ENCODE peak calls at places on chromosome 10, in eight cellular contexts. I, Y, S, E, F, V, G and P are unnamed samples.

GRCh38 chr10:96513686-96514551 is at the start of gene TLL2:
- DNase-seq in G (peak), E (peak), Y (peak), F (peak), S (peak), I (peak), V (peak), P (peak)

GRCh38 chr10:61503051-61503450 is 49.9 kb upstream of the TMEM26 start:
- DNase-seq in S (no peak), G (no peak), Y (no peak), E (no peak), F (no peak), I (peak), V (no peak), P (no peak)

GRCh38 chr10:101562231-101562630 is 25.8 kb downstream of the POLL start:
- DNase-seq in F (no peak), G (no peak), S (no peak), V (no peak), Y (no peak), E (peak), I (no peak), P (no peak)

GRCh38 chr10:28975891-28976471 is 298.7 kb downstream of the BAMBI start:
- DNase-seq in Y (no peak), F (no peak), I (no peak), S (no peak), E (no peak), V (no peak), G (no peak), P (no peak)

GRCh38 chr10:128462026-128462425 is 335.8 kb upstream of the MKI67 start:
- DNase-seq in E (no peak), V (no peak), I (no peak), Y (no peak), G (no peak), F (no peak), S (no peak), P (no peak)

GRCh38 chr10:99836711-99837110 is 54.3 kb downstream of the ABCC2 start:
- DNase-seq in S (no peak), I (no peak), F (no peak), Y (no peak), V (no peak), G (no peak), E (no peak), P (no peak)

GRCh38 chr10:43905502-43906236 is 257.0 kb upstream of the ZNF32 start:
- DNase-seq in E (no peak), Y (peak), I (no peak), G (no peak), S (peak), V (no peak), F (no peak), P (no peak)

GRCh38 chr10:49115015-49115795 is at the start of gene VSTM4:
- DNase-seq in S (peak), V (no peak), G (no peak), F (peak), E (no peak), I (no peak), Y (peak), P (no peak)

GRCh38 chr10:10438335-10439123 is 579.1 kb upstream of the CELF2 start:
- DNase-seq in E (no peak), V (no peak), Y (no peak), G (no peak), F (no peak), S (no peak), I (no peak), P (no peak)

GRCh38 chr10:17850526-17850925 is 41.4 kb downstream of the MRC1 start:
- DNase-seq in Y (no peak), S (no peak), E (no peak), V (no peak), G (no peak), I (no peak), F (no peak), P (no peak)

GRCh38 chr10:20100157-20100556 is 283.9 kb downstream of the PLXDC2 start:
- DNase-seq in Y (no peak), G (no peak), I (no peak), S (no peak), E (no peak), F (no peak), V (no peak), P (no peak)

GRCh38 chr10:89837173-89838001 is 136.0 kb downstream of the KIF20B start:
- DNase-seq in G (peak), F (no peak), E (no peak), S (peak), V (peak), Y (peak), I (no peak), P (no peak)

GRCh38 chr10:124255556-124255955 is 162.2 kb upstream of the CHST15 start:
- DNase-seq in Y (no peak), F (no peak), S (no peak), G (no peak), I (no peak), V (no peak), E (no peak), P (no peak)

GRCh38 chr10:56360583-56360966 is 484 bp downstream of the ZWINT start:
- DNase-seq in Y (no peak), V (no peak), E (no peak), F (no peak), I (no peak), S (no peak), G (no peak), P (no peak)

GRCh38 chr10:65571011-65571570 is 1354.7 kb upstream of the LRRTM3 start:
- DNase-seq in V (peak), F (no peak), S (no peak), E (no peak), I (peak), G (no peak), Y (no peak), P (no peak)

GRCh38 chr10:77392236-77392721 is 245.3 kb downstream of the KCNMA1 start:
- DNase-seq in Y (no peak), V (no peak), E (no peak), G (no peak), F (peak), S (no peak), I (peak), P (no peak)

GRCh38 chr10:75623310-75623940 is 192.0 kb downstream of the LRMDA start:
- DNase-seq in E (no peak), F (no peak), Y (no peak), I (no peak), S (no peak), G (no peak), V (no peak), P (no peak)

GRCh38 chr10:95756061-95756751 is at the start of gene ENTPD1:
- DNase-seq in F (no peak), S (no peak), V (peak), E (no peak), I (no peak), Y (no peak), G (no peak), P (no peak)

GRCh38 chr10:91007656-91008055 is 86.8 kb upstream of the ANKRD1 start:
- DNase-seq in E (no peak), I (no peak), V (no peak), Y (no peak), S (no peak), G (no peak), F (no peak), P (no peak)

GRCh38 chr10:128850647-128851046 is 616.4 kb upstream of the MGMT start:
- DNase-seq in V (no peak), I (no peak), F (no peak), Y (no peak), S (no peak), G (no peak), E (no peak), P (no peak)

GRCh38 chr10:77355844-77356243 is 281.8 kb downstream of the KCNMA1 start:
- DNase-seq in I (peak), E (no peak), Y (no peak), V (no peak), S (no peak), G (no peak), F (no peak), P (no peak)

GRCh38 chr10:24360286-24361127 is 151.6 kb downstream of the KIAA1217 start:
- DNase-seq in I (peak), E (no peak), S (peak), G (no peak), F (peak), V (peak), Y (peak), P (peak)

GRCh38 chr10:25288181-25288580 is 113.4 kb downstream of the GPR158 start:
- DNase-seq in V (no peak), E (no peak), Y (no peak), I (no peak), S (no peak), F (no peak), G (no peak), P (no peak)

GRCh38 chr10:110192552-110192951 is 14.9 kb upstream of the MXI1 start:
- DNase-seq in V (no peak), S (no peak), Y (no peak), F (no peak), E (no peak), I (no peak), G (no peak), P (no peak)

GRCh38 chr10:43208147-43209063 is 58.5 kb downstream of the RASGEF1A start:
- DNase-seq in F (peak), E (peak), Y (peak), V (no peak), I (no peak), S (peak), G (no peak), P (peak)

GRCh38 chr10:103053659-103054581 is 135.8 kb downstream of the CNNM2 start:
- DNase-seq in E (no peak), I (peak), G (peak), S (peak), V (peak), Y (peak), F (peak), P (no peak)

GRCh38 chr10:52571018-52571417 is 201.6 kb downstream of the MBL2 start:
- DNase-seq in E (no peak), F (no peak), I (no peak), G (no peak), Y (no peak), V (no peak), S (no peak), P (no peak)

GRCh38 chr10:63237396-63237795 is 104.3 kb downstream of the NRBF2 start:
- DNase-seq in S (no peak), Y (no peak), E (no peak), V (peak), F (no peak), I (no peak), G (no peak), P (no peak)

GRCh38 chr10:5545778-5546710 is 21.3 kb downstream of the CALML3 start:
- DNase-seq in V (peak), I (no peak), F (peak), G (no peak), Y (peak), E (no peak), S (peak), P (no peak)

GRCh38 chr10:43573250-43574034 is 974 bp downstream of the ZNF239 start:
- DNase-seq in E (no peak), V (no peak), G (no peak), S (no peak), I (no peak), F (no peak), Y (no peak), P (no peak)

GRCh38 chr10:122018951-122019413 is 30.0 kb downstream of the TACC2 start:
- DNase-seq in V (peak), E (no peak), I (peak), F (no peak), S (no peak), Y (no peak), G (no peak), P (no peak)

GRCh38 chr10:35219292-35219691 is 92.6 kb downstream of the CREM start:
- DNase-seq in E (no peak), V (no peak), Y (no peak), S (no peak), F (no peak), G (no peak), I (no peak), P (no peak)

GRCh38 chr10:53898532-53898931 is 902.5 kb downstream of the PCDH15 start:
- DNase-seq in F (no peak), G (no peak), S (no peak), Y (no peak), V (no peak), I (no peak), E (no peak), P (no peak)
- H3K27ac ChIP-seq in F (no peak), G (no peak), S (no peak), Y (no peak), V (no peak), I (no peak), E (no peak), P (no peak)

GRCh38 chr10:132453470-132453861 is 56.5 kb downstream of the PWWP2B start:
- DNase-seq in I (no peak), F (no peak), S (no peak), V (no peak), Y (peak), G (no peak), E (no peak), P (no peak)
- H3K27ac ChIP-seq in I (peak), F (no peak), S (no peak), V (peak), Y (no peak), G (peak), E (no peak), P (no peak)

GRCh38 chr10:70191906-70192305 is 21.6 kb upstream of the SAR1A start:
- DNase-seq in I (peak), Y (no peak), G (no peak), E (no peak), S (no peak), F (no peak), V (no peak), P (no peak)

GRCh38 chr10:70190581-70190980 is 20.3 kb upstream of the SAR1A start:
- DNase-seq in S (no peak), F (no peak), E (no peak), I (no peak), Y (no peak), V (no peak), G (no peak), P (no peak)

GRCh38 chr10:70193391-70193844 is 23.1 kb upstream of the SAR1A start:
- DNase-seq in E (no peak), I (no peak), G (no peak), Y (no peak), S (no peak), F (no peak), V (no peak), P (no peak)

GRCh38 chr10:70191161-70191770 is 21.0 kb upstream of the SAR1A start:
- DNase-seq in Y (no peak), V (no peak), F (no peak), E (no peak), S (no peak), G (no peak), I (no peak), P (no peak)

GRCh38 chr10:70192325-70192966 is 22.1 kb upstream of the SAR1A start:
- DNase-seq in E (peak), G (no peak), F (no peak), V (no peak), I (peak), S (no peak), Y (no peak), P (no peak)
- H3K27ac ChIP-seq in E (peak), G (no peak), F (no peak), V (no peak), I (peak), S (peak), Y (no peak), P (no peak)

DNA sequence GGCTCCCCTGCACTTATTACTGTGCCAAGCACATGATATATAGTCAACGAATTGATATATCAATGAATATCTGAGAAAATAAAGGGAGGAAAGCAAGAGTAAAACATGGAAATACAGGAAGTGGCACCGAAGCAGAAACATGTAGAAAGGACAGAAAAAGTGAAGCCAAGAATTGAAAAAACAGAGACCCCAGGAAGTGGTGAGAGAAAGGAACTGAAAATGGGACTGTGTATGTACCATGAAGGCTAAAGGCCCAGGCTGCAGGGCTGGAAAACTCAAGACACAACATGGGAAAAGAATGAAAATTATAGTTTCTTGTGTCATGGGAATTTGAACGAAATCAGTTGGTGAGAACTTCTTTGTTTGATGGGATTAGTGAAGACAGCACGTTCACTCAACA is 60.6 kb downstream of the MAP3K8 start:
- DNase-seq in S (no peak), Y (no peak), F (no peak), I (no peak), G (no peak), E (no peak), V (no peak), P (no peak)
- H3K27ac ChIP-seq in S (peak), Y (no peak), F (no peak), I (no peak), G (no peak), E (no peak), V (no peak), P (no peak)

GRCh38 chr10:74139981-74140380 is 10.6 kb downstream of the AP3M1 start:
- DNase-seq in F (no peak), S (no peak), G (no peak), Y (no peak), V (no peak), E (no peak), I (no peak), P (no peak)

GRCh38 chr10:74140553-74140952 is 10.1 kb downstream of the AP3M1 start:
- DNase-seq in G (no peak), Y (no peak), E (no peak), V (no peak), I (no peak), F (no peak), S (no peak), P (no peak)

GRCh38 chr10:74134240-74134820 is 16.3 kb downstream of the AP3M1 start:
- DNase-seq in V (no peak), Y (no peak), F (no peak), E (no peak), S (no peak), G (no peak), I (no peak), P (no peak)

GRCh38 chr10:74135452-74135851 is 15.2 kb downstream of the AP3M1 start:
- DNase-seq in F (no peak), E (no peak), G (no peak), S (no peak), V (no peak), I (no peak), Y (no peak), P (no peak)

GRCh38 chr10:74137992-74138391 is 12.6 kb downstream of the AP3M1 start:
- DNase-seq in Y (no peak), E (no peak), F (no peak), V (no peak), I (no peak), G (no peak), S (no peak), P (no peak)
- H3K27ac ChIP-seq in Y (no peak), E (no peak), F (no peak), V (no peak), I (no peak), G (no peak), S (no peak), P (no peak)